ENCODE peak calls at places on chromosomes 3 and 15, in four cellular contexts. One of them, this sample, is unnamed.

GRCh38 chr3:50304601-50305000 is 1.2 kb upstream of the HYAL1 start:
- DNase-seq in K562: no peak
- DNase-seq in GM12878: no peak
- DNase-seq in HepG2: no peak
- DNase-seq in this sample: no peak

GRCh38 chr3:57680046-57680445 is 12.8 kb downstream of the DENND6A start:
- DNase-seq in K562: no peak
- DNase-seq in GM12878: no peak
- DNase-seq in HepG2: no peak
- DNase-seq in this sample: no peak

GRCh38 chr15:40763801-40764765 is at the start of gene GCHFR:
- DNase-seq in K562: peak; percentile 93
- DNase-seq in GM12878: no peak
- DNase-seq in HepG2: peak; percentile 83
- DNase-seq in this sample: no peak

GRCh38 chr15:73632670-73633058 is 525 bp downstream of the NPTN start:
- DNase-seq in K562: no peak
- DNase-seq in GM12878: no peak
- DNase-seq in HepG2: no peak
- DNase-seq in this sample: no peak

GRCh38 chr3:131901686-131902085 is 133.1 kb downstream of the CPNE4 start:
- DNase-seq in K562: no peak
- DNase-seq in GM12878: no peak
- DNase-seq in HepG2: no peak
- DNase-seq in this sample: no peak

GRCh38 chr3:133113526-133113925 is 75.3 kb downstream of the TMEM108 start:
- DNase-seq in K562: no peak
- DNase-seq in GM12878: no peak
- DNase-seq in HepG2: no peak
- DNase-seq in this sample: no peak

GRCh38 chr3:67610458-67610857 is 44.0 kb downstream of the SUCLG2 start:
- DNase-seq in K562: no peak
- DNase-seq in GM12878: no peak
- DNase-seq in HepG2: peak; percentile 35
- DNase-seq in this sample: no peak

GRCh38 chr15:96538506-96538905 is 208.0 kb downstream of the NR2F2 start:
- DNase-seq in K562: no peak
- DNase-seq in GM12878: no peak
- DNase-seq in HepG2: no peak
- DNase-seq in this sample: no peak

GRCh38 chr15:70293606-70294470 is 196.1 kb upstream of the TLE3 start:
- DNase-seq in K562: no peak
- DNase-seq in GM12878: no peak
- DNase-seq in HepG2: no peak
- DNase-seq in this sample: no peak

GRCh38 chr3:178320481-178321352 is 215.5 kb upstream of the KCNMB2 start:
- DNase-seq in K562: no peak
- DNase-seq in GM12878: no peak
- DNase-seq in HepG2: no peak
- DNase-seq in this sample: no peak

GRCh38 chr15:51114437-51115119 is 19.9 kb upstream of the TNFAIP8L3 start:
- DNase-seq in K562: no peak
- DNase-seq in GM12878: no peak
- DNase-seq in HepG2: no peak
- DNase-seq in this sample: no peak

GRCh38 chr3:28476194-28476593 is 127.6 kb upstream of the AZI2 start:
- DNase-seq in K562: peak; percentile 11
- DNase-seq in GM12878: peak; percentile 5
- DNase-seq in HepG2: peak; percentile 23
- DNase-seq in this sample: peak; percentile 29

GRCh38 chr3:38327335-38328009 is 19.1 kb upstream of the XYLB start:
- DNase-seq in K562: no peak
- DNase-seq in GM12878: no peak
- DNase-seq in HepG2: no peak
- DNase-seq in this sample: peak; percentile 10

GRCh38 chr3:170356596-170357175 is 829 bp upstream of the SKIL start:
- DNase-seq in K562: peak; percentile 93
- DNase-seq in GM12878: no peak
- DNase-seq in HepG2: peak; percentile 83
- DNase-seq in this sample: no peak
- TF ChIP-seq ATF3 in K562: no peak
- TF ChIP-seq ATF3 in GM12878: no peak
- TF ChIP-seq ATF3 in HepG2: no peak
- TF ChIP-seq ATF3 in this sample: no peak

DNA sequence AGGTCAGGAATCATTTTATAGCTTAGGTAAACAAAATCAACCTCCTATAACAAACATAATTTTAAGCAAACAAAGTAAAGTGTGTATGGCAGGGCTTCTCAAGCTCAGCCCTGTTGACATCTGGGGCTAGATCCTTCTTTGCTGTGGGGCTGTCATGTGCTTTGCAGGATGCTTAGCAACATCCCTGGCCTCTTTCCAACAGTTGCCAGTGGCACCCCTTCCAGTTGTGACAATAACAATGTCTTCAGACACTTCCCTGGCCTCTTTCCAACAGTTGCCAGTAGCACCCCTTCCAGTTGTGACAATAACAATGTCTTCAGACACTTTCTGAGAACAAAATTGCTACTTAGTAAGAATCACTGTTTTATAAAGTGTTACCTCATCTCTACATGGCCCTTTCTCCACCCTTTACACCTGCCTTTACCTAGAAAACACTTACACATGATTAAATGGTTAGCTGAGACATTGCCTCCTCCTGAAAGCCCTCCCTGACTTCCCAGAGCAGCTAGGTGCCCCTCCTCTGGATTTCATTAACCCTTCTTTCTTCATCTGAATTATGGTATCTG is 194.0 kb upstream of the LMCD1 start:
- DNase-seq in K562: no peak
- DNase-seq in GM12878: no peak
- DNase-seq in HepG2: no peak
- DNase-seq in this sample: no peak
- TF ChIP-seq SP1 in K562: no peak
- TF ChIP-seq SP1 in GM12878: no peak
- TF ChIP-seq SP1 in HepG2: no peak
- TF ChIP-seq SP1 in this sample: no peak

GRCh38 chr3:194137314-194138097 is 1.6 kb downstream of the HES1 start:
- DNase-seq in K562: peak; percentile 59
- DNase-seq in GM12878: no peak
- DNase-seq in HepG2: peak; percentile 29
- DNase-seq in this sample: no peak
- TF ChIP-seq REST in K562: peak; percentile 64
- TF ChIP-seq REST in GM12878: no peak
- TF ChIP-seq REST in HepG2: no peak
- TF ChIP-seq REST in this sample: no peak

GRCh38 chr15:36506733-36507356 is 72.6 kb upstream of the CDIN1 start:
- DNase-seq in K562: no peak
- DNase-seq in GM12878: no peak
- DNase-seq in HepG2: peak; percentile 97
- DNase-seq in this sample: no peak
- TF ChIP-seq ATF3 in K562: no peak
- TF ChIP-seq ATF3 in GM12878: no peak
- TF ChIP-seq ATF3 in HepG2: no peak
- TF ChIP-seq ATF3 in this sample: no peak

GRCh38 chr15:43954181-43954621 is 127.4 kb downstream of the WDR76 start:
- DNase-seq in K562: no peak
- DNase-seq in GM12878: no peak
- DNase-seq in HepG2: no peak
- DNase-seq in this sample: no peak
- TF ChIP-seq SP1 in K562: no peak
- TF ChIP-seq SP1 in GM12878: no peak
- TF ChIP-seq SP1 in HepG2: no peak
- TF ChIP-seq SP1 in this sample: no peak